ENCODE peak calls at places on chromosomes 4 and X, in six cellular contexts. One of them, this sample, is unnamed.
A peak's percentile ranks its signal among the peaks of the same experiment; 100 is the strongest.

GRCh38 chr4:53916431-53916889 is 147.9 kb downstream of the CHIC2 start:
- DNase-seq in H9: no peak
- DNase-seq in IMR-90: peak; percentile 83
- DNase-seq in neuronal stem cell: no peak
- DNase-seq in mesendoderm: no peak
- DNase-seq in mesenchymal stem cell: no peak
- DNase-seq in this sample: no peak

GRCh38 chr4:56026596-56026995 is 77.9 kb downstream of the CEP135 start:
- DNase-seq in H9: no peak
- DNase-seq in IMR-90: peak; percentile 53
- DNase-seq in neuronal stem cell: no peak
- DNase-seq in mesendoderm: no peak
- DNase-seq in mesenchymal stem cell: peak; percentile 29
- DNase-seq in this sample: no peak

GRCh38 chr4:8559524-8560264 is 20.5 kb upstream of the GPR78 start:
- DNase-seq in H9: no peak
- DNase-seq in IMR-90: no peak
- DNase-seq in neuronal stem cell: no peak
- DNase-seq in mesendoderm: peak; percentile 89
- DNase-seq in mesenchymal stem cell: no peak
- DNase-seq in this sample: no peak

GRCh38 chr4:174260099-174260498 is 23.4 kb downstream of the FBXO8 start:
- DNase-seq in H9: no peak
- DNase-seq in IMR-90: peak; percentile 85
- DNase-seq in neuronal stem cell: no peak
- DNase-seq in mesendoderm: peak; percentile 15
- DNase-seq in mesenchymal stem cell: peak; percentile 86
- DNase-seq in this sample: no peak

GRCh38 chrX:45505214-45505613 is 304.5 kb upstream of the DIPK2B start:
- DNase-seq in H9: no peak
- DNase-seq in IMR-90: peak; percentile 75
- DNase-seq in neuronal stem cell: no peak
- DNase-seq in mesendoderm: no peak
- DNase-seq in mesenchymal stem cell: peak; percentile 74
- DNase-seq in this sample: no peak

GRCh38 chrX:144586756-144587155 is 660.5 kb upstream of the SPANXN1 start:
- DNase-seq in H9: no peak
- DNase-seq in IMR-90: no peak
- DNase-seq in neuronal stem cell: no peak
- DNase-seq in mesendoderm: no peak
- DNase-seq in mesenchymal stem cell: peak; percentile 64
- DNase-seq in this sample: no peak

GRCh38 chr4:47533689-47534347 is 48.7 kb downstream of the ATP10D start:
- DNase-seq in H9: no peak
- DNase-seq in IMR-90: peak; percentile 37
- DNase-seq in neuronal stem cell: no peak
- DNase-seq in mesendoderm: no peak
- DNase-seq in mesenchymal stem cell: no peak
- DNase-seq in this sample: no peak

GRCh38 chr4:173272987-173273386 is 61.2 kb downstream of the HMGB2 start:
- DNase-seq in H9: no peak
- DNase-seq in IMR-90: peak; percentile 86
- DNase-seq in neuronal stem cell: no peak
- DNase-seq in mesendoderm: no peak
- DNase-seq in mesenchymal stem cell: peak; percentile 63
- DNase-seq in this sample: no peak

GRCh38 chrX:40009462-40009851 is 88.3 kb downstream of the BCOR start:
- DNase-seq in H9: peak; percentile 60
- DNase-seq in IMR-90: no peak
- DNase-seq in neuronal stem cell: no peak
- DNase-seq in mesendoderm: peak; percentile 55
- DNase-seq in mesenchymal stem cell: peak; percentile 36
- DNase-seq in this sample: no peak

GRCh38 chrX:153845195-153845594 is 14.9 kb upstream of the PDZD4 start:
- DNase-seq in H9: peak; percentile 68
- DNase-seq in IMR-90: no peak
- DNase-seq in neuronal stem cell: no peak
- DNase-seq in mesendoderm: no peak
- DNase-seq in mesenchymal stem cell: no peak
- DNase-seq in this sample: no peak

GRCh38 chrX:81120936-81121351 is 80.8 kb downstream of the HMGN5 start:
- DNase-seq in H9: peak; percentile 41
- DNase-seq in IMR-90: peak; percentile 48
- DNase-seq in neuronal stem cell: peak; percentile 59
- DNase-seq in mesendoderm: peak; percentile 80
- DNase-seq in mesenchymal stem cell: peak; percentile 75
- DNase-seq in this sample: peak; percentile 44

GRCh38 chr4:81426770-81427604 is 44.7 kb downstream of the RASGEF1B start:
- DNase-seq in H9: no peak
- DNase-seq in IMR-90: peak; percentile 34
- DNase-seq in neuronal stem cell: peak; percentile 31
- DNase-seq in mesendoderm: no peak
- DNase-seq in mesenchymal stem cell: no peak
- DNase-seq in this sample: no peak

GRCh38 chrX:132406106-132406505 is 82.7 kb downstream of the MBNL3 start:
- DNase-seq in H9: no peak
- DNase-seq in IMR-90: no peak
- DNase-seq in neuronal stem cell: no peak
- DNase-seq in mesendoderm: no peak
- DNase-seq in mesenchymal stem cell: no peak
- DNase-seq in this sample: no peak

GRCh38 chr4:72215198-72215597 is 183.4 kb downstream of the NPFFR2 start:
- DNase-seq in H9: no peak
- DNase-seq in IMR-90: no peak
- DNase-seq in neuronal stem cell: no peak
- DNase-seq in mesendoderm: no peak
- DNase-seq in mesenchymal stem cell: no peak
- DNase-seq in this sample: no peak

GRCh38 chrX:2897311-2897689 is 31.8 kb downstream of the ARSD start:
- DNase-seq in H9: no peak
- DNase-seq in IMR-90: no peak
- DNase-seq in neuronal stem cell: no peak
- DNase-seq in mesendoderm: no peak
- DNase-seq in mesenchymal stem cell: peak; percentile 24
- DNase-seq in this sample: no peak

GRCh38 chr4:38728651-38729141 is 54.1 kb downstream of the TLR10 start:
- DNase-seq in H9: peak; percentile 54
- DNase-seq in IMR-90: no peak
- DNase-seq in neuronal stem cell: no peak
- DNase-seq in mesendoderm: peak; percentile 72
- DNase-seq in mesenchymal stem cell: no peak
- DNase-seq in this sample: peak; percentile 15

GRCh38 chr4:46503739-46504138 is 113.8 kb upstream of the GABRA2 start:
- DNase-seq in H9: no peak
- DNase-seq in IMR-90: no peak
- DNase-seq in neuronal stem cell: no peak
- DNase-seq in mesendoderm: no peak
- DNase-seq in mesenchymal stem cell: peak; percentile 56
- DNase-seq in this sample: no peak

GRCh38 chr4:1604181-1604705 is 79.9 kb downstream of the FAM53A start:
- DNase-seq in H9: no peak
- DNase-seq in IMR-90: no peak
- DNase-seq in neuronal stem cell: no peak
- DNase-seq in mesendoderm: no peak
- DNase-seq in mesenchymal stem cell: no peak
- DNase-seq in this sample: no peak

GRCh38 chr4:86608757-86609375 is 14.8 kb downstream of the PTPN13 start:
- DNase-seq in H9: no peak
- DNase-seq in IMR-90: peak; percentile 49
- DNase-seq in neuronal stem cell: no peak
- DNase-seq in mesendoderm: no peak
- DNase-seq in mesenchymal stem cell: no peak
- DNase-seq in this sample: no peak

GRCh38 chr4:22115262-22115661 is 166.7 kb upstream of the KCNIP4 start:
- DNase-seq in H9: no peak
- DNase-seq in IMR-90: no peak
- DNase-seq in neuronal stem cell: no peak
- DNase-seq in mesendoderm: no peak
- DNase-seq in mesenchymal stem cell: no peak
- DNase-seq in this sample: no peak

GRCh38 chrX:24619647-24620046 is 27.5 kb downstream of the PCYT1B start:
- DNase-seq in H9: no peak
- DNase-seq in IMR-90: peak; percentile 38
- DNase-seq in neuronal stem cell: no peak
- DNase-seq in mesendoderm: no peak
- DNase-seq in mesenchymal stem cell: peak; percentile 55
- DNase-seq in this sample: no peak

GRCh38 chrX:7059214-7059838 is 88.2 kb upstream of the STS start:
- DNase-seq in H9: no peak
- DNase-seq in IMR-90: no peak
- DNase-seq in neuronal stem cell: no peak
- DNase-seq in mesendoderm: no peak
- DNase-seq in mesenchymal stem cell: no peak
- DNase-seq in this sample: no peak

DNA sequence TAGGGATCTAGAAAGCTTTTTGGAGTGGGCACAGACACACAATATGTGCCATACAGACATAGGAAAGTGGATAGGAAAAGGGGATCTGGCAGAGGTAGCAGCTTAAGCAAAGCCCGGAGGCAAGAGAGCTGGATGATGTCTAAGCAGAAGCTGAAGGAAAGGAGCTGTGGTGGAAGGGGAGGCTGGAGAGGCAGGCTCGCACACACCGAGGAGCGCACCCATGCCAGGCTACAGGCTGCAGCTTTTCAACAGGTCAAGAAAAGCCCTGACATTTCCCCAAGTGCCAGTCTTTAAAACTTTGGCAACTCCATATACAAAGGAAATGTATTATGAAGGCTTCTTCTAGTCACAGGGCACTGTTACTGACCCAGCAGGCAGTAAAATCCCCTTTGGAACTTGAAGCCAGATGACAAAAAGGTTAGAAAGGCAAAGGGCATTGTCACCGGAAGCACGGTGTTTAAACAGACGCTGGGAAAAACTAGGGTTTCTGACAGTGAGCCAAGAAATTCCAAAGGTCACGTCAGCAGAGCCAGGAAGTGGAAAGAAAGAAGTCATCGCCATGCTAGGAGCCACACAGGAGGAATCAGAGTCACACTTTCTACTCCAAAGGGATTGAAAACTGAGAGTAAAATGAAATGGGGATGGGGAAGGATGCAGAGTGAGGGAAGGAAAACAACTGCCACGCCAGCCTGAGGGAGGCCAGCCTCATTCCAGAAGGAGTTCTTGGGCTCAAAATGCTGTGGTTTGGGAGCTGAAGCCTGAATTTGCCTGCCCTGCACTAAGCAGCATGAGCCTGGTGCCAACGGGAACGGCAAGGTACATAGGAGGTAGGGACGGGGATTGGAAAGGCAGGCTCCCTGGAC is 67.1 kb downstream of the SOWAHB start:
- DNase-seq in H9: no peak
- DNase-seq in IMR-90: peak; percentile 92
- DNase-seq in neuronal stem cell: peak; percentile 20
- DNase-seq in mesendoderm: peak; percentile 70
- DNase-seq in mesenchymal stem cell: peak; percentile 97
- DNase-seq in this sample: peak; percentile 50
- H2BK120ac ChIP-seq in H9: no peak overlapping the region
- H2BK120ac ChIP-seq in IMR-90: peak overlapping the region; percentile 99
- H2BK120ac ChIP-seq in neuronal stem cell: no peak overlapping the region
- H2BK120ac ChIP-seq in mesendoderm: no peak overlapping the region
- H2BK120ac ChIP-seq in mesenchymal stem cell: peak overlapping the region; percentile 98
- H2BK120ac ChIP-seq in this sample: no peak overlapping the region

DNA sequence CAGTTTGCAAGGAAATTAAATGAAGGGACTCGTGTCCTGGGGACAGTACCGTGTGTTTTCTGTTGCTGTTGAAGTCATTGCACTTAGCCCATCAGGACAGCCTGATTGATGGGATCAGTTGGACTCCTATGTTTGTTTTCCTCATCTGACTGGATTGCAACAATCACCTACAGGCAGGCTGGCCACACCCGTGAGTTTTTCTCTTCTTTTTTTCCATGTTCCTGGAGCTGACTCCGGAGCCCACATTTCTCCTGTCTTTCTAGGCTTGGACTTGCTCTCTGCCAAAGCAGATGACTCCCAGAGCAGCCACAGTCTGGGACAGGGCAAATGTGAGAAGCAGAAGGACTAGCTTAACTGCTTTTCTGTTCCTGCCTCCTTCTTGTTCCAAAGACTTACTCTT is 38.1 kb downstream of the RTL9 start:
- DNase-seq in H9: no peak
- DNase-seq in IMR-90: no peak
- DNase-seq in neuronal stem cell: no peak
- DNase-seq in mesendoderm: no peak
- DNase-seq in mesenchymal stem cell: no peak
- DNase-seq in this sample: no peak
- H2BK120ac ChIP-seq in H9: no peak overlapping the region
- H2BK120ac ChIP-seq in IMR-90: no peak overlapping the region
- H2BK120ac ChIP-seq in neuronal stem cell: no peak overlapping the region
- H2BK120ac ChIP-seq in mesendoderm: no peak overlapping the region
- H2BK120ac ChIP-seq in mesenchymal stem cell: no peak overlapping the region
- H2BK120ac ChIP-seq in this sample: no peak overlapping the region

GRCh38 chrX:74063426-74064155 is 240.4 kb upstream of the ZCCHC13 start:
- DNase-seq in H9: no peak
- DNase-seq in IMR-90: no peak
- DNase-seq in neuronal stem cell: no peak
- DNase-seq in mesendoderm: no peak
- DNase-seq in mesenchymal stem cell: no peak
- DNase-seq in this sample: no peak
- H2BK120ac ChIP-seq in H9: no peak overlapping the region
- H2BK120ac ChIP-seq in IMR-90: no peak overlapping the region
- H2BK120ac ChIP-seq in neuronal stem cell: no peak overlapping the region
- H2BK120ac ChIP-seq in mesendoderm: no peak overlapping the region
- H2BK120ac ChIP-seq in mesenchymal stem cell: no peak overlapping the region
- H2BK120ac ChIP-seq in this sample: no peak overlapping the region

DNA sequence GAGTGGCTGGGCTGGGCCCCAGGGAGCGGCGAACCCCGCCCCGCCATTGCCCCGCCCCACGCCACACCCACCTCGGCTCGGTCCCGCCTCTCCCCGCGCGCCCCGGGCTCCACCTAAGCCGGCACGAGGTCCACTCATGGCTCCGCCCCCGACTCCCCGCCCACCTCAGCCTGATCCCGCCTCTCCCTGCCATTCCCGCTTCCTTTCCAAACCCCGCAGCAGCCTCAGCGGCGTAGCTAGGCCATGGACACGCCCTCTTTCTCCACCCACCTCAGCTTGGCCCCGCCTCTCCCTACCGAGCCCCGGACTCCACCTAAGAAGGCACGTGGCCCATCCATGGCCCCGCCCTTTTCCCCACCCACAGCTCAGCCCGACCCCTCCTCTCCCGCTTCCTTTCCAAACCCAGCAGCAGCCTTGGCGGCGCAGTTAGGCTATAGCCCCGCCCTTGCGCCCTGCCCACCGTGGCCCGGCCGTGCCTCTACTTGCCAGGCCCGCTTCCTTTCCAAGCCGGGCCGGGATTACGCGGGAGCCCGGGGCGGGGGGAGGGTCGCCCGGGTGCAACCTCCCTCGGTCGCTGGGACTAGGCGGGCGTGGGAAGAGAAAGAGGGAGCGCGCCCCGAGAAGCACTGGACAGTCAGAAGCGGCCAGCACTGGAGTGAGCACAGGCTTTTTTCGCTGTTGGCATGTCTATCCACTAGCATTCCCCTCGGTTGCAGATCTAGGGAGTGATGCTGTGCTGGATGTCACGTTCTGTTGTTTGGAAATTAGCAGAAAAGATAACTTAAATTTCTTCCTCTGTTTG is at the start of gene RELL1:
- DNase-seq in H9: peak; percentile 100
- DNase-seq in IMR-90: peak; percentile 99
- DNase-seq in neuronal stem cell: peak; percentile 99
- DNase-seq in mesendoderm: peak; percentile 100
- DNase-seq in mesenchymal stem cell: peak; percentile 99
- DNase-seq in this sample: peak; percentile 100
- H2BK120ac ChIP-seq in H9: no peak within 1 kb of the TSS
- H2BK120ac ChIP-seq in IMR-90: peak within 1 kb of the TSS; percentile 25
- H2BK120ac ChIP-seq in neuronal stem cell: no peak within 1 kb of the TSS
- H2BK120ac ChIP-seq in mesendoderm: no peak within 1 kb of the TSS
- H2BK120ac ChIP-seq in mesenchymal stem cell: peak within 1 kb of the TSS; percentile 82
- H2BK120ac ChIP-seq in this sample: peak within 1 kb of the TSS; percentile 24